ENCODE peak calls at places on chromosomes 12 and 14, in eight cellular contexts. U is SHP77 treated with DMSO at 0.1 percent for 48 hours, B is HT1080, L is NCI-H1436, T is astrocyte of the cerebellum, D is HT-29, A is AG20443, H is frontal cortex. Q is an unnamed sample.
A peak's percentile ranks its signal among the peaks of the same experiment; 100 is the strongest.

GRCh38 chr14:30994681-30995620 is 30.5 kb upstream of the AP4S1 start:
- DNase-seq in U (no peak), B (peak; percentile 22), L (no peak), T (peak; percentile 5), D (no peak), A (no peak), H (no peak), Q (no peak)

GRCh38 chr12:87120440-87120839 is 864.2 kb upstream of the MGAT4C start:
- DNase-seq in U (no peak), B (no peak), L (no peak), T (no peak), D (peak; percentile 66), A (no peak), H (no peak), Q (no peak)

GRCh38 chr12:47990351-47991105 is 13.7 kb downstream of the COL2A1 start:
- DNase-seq in U (no peak), B (no peak), L (no peak), T (no peak), D (no peak), A (no peak), H (no peak), Q (no peak)

GRCh38 chr14:61147898-61148549 is 133.1 kb downstream of the TMEM30B start:
- DNase-seq in U (no peak), B (peak; percentile 99), L (no peak), T (peak; percentile 100), D (no peak), A (no peak), H (no peak), Q (no peak)

GRCh38 chr12:74415633-74416032 is 122.0 kb upstream of the ATXN7L3B start:
- DNase-seq in U (peak; percentile 26), B (peak; percentile 31), L (no peak), T (no peak), D (peak; percentile 68), A (peak; percentile 11), H (no peak), Q (no peak)

GRCh38 chr12:96427269-96427729 is 27.1 kb upstream of the CDK17 start:
- DNase-seq in U (no peak), B (peak; percentile 100), L (no peak), T (peak; percentile 99), D (no peak), A (peak; percentile 91), H (no peak), Q (peak; percentile 74)

GRCh38 chr12:6533653-6534157 is 612 bp upstream of the GAPDH start:
- DNase-seq in U (peak; percentile 78), B (peak; percentile 93), L (peak; percentile 87), T (peak; percentile 56), D (peak; percentile 82), A (peak; percentile 45), H (peak; percentile 84), Q (no peak)

GRCh38 chr12:47997321-47997720 is 7.0 kb downstream of the COL2A1 start:
- DNase-seq in U (no peak), B (no peak), L (no peak), T (no peak), D (no peak), A (no peak), H (no peak), Q (no peak)

GRCh38 chr14:73789996-73790581 is 61.5 kb upstream of the PTGR2 start:
- DNase-seq in U (no peak), B (peak; percentile 92), L (no peak), T (peak; percentile 99), D (no peak), A (peak; percentile 89), H (peak; percentile 52), Q (peak; percentile 69)

GRCh38 chr14:104283197-104284106 is 145.1 kb downstream of the KIF26A start:
- DNase-seq in U (no peak), B (no peak), L (no peak), T (no peak), D (no peak), A (no peak), H (no peak), Q (no peak)

GRCh38 chr12:51269174-51270066 is 795 bp downstream of the SMAGP start:
- DNase-seq in U (no peak), B (peak; percentile 40), L (no peak), T (no peak), D (peak; percentile 86), A (peak; percentile 72), H (peak; percentile 48), Q (peak; percentile 89)

GRCh38 chr12:52233462-52234141 is 559 bp downstream of the KRT7 start:
- DNase-seq in U (no peak), B (no peak), L (no peak), T (no peak), D (no peak), A (no peak), H (no peak), Q (no peak)

Q was measured in lower leg skin.